ENCODE peak calls at places on chromosomes 12 and 14, in seven cellular contexts. R is fibroblast of the aortic adventitia, F is colonic mucosa, Q is foreskin keratinocyte, A is Panc1, S is GM20000, I is AG04450. W is an unnamed sample.

GRCh38 chr14:65637780-65638179 is 225.2 kb downstream of the FUT8 start:
- DNase-seq in Q (peak), S (peak), A (no peak), I (no peak), R (no peak), F (no peak), W (peak)

GRCh38 chr12:64806593-64806992 is 17.9 kb upstream of the TBC1D30 start:
- DNase-seq in A (no peak), R (no peak), Q (no peak), S (no peak), F (no peak), I (peak), W (no peak)

GRCh38 chr12:34215213-34215892 is 193.1 kb downstream of the ALG10 start:
- DNase-seq in F (no peak), S (no peak), R (no peak), I (no peak), Q (no peak), A (no peak), W (no peak)

GRCh38 chr12:9335867-9336266 is 127.7 kb upstream of the PZP start:
- DNase-seq in I (no peak), F (no peak), A (no peak), S (no peak), R (no peak), Q (no peak), W (no peak)

GRCh38 chr14:66105819-66106218 is 380.4 kb upstream of the CCDC196 start:
- DNase-seq in A (no peak), Q (peak), I (no peak), S (no peak), R (peak), F (no peak), W (peak)

GRCh38 chr14:52395728-52396127 is 81.6 kb downstream of the PTGER2 start:
- DNase-seq in I (no peak), S (no peak), A (no peak), R (no peak), F (no peak), Q (no peak), W (no peak)

GRCh38 chr12:10194160-10194559 is 15.3 kb downstream of the TMEM52B start:
- DNase-seq in A (no peak), S (no peak), R (no peak), Q (no peak), I (no peak), F (no peak), W (no peak)

GRCh38 chr14:76564471-76565119 is 188.7 kb downstream of the ESRRB start:
- DNase-seq in S (no peak), I (no peak), Q (peak), R (no peak), F (no peak), A (no peak), W (no peak)

GRCh38 chr14:61923348-61923747 is 161.1 kb downstream of the SNAPC1 start:
- DNase-seq in R (peak), Q (no peak), S (no peak), A (no peak), F (no peak), I (peak), W (no peak)

GRCh38 chr14:68139466-68140110 is 320.0 kb downstream of the RAD51B start:
- DNase-seq in I (no peak), S (no peak), F (no peak), Q (peak), R (no peak), A (no peak), W (no peak)

GRCh38 chr14:100605706-100606686 is 18.8 kb upstream of the BEGAIN start:
- DNase-seq in A (no peak), I (no peak), R (no peak), S (no peak), F (no peak), Q (no peak), W (no peak)

DNA sequence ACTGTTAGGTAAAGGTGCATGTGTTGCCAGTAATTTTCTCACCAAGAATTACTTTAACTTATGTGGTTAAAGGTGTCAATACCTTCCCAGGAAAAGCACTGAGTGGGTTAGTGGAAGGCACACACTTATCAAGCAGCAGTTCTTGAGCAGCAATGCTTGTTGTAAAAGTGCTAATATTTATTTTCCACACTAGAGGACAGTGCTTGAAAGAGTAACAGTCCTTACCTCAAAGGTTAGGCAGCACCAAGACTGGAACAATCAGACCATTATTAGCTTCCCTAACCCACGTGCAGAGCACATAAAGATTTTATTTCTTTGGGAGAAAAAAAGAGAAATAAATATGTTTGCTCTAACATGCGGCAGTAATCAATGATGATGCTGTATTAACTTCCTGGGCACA is 48.8 kb upstream of the KRR1 start:
- DNase-seq in Q (peak), F (no peak), I (no peak), A (no peak), S (peak), R (peak), W (peak)
- TF ChIP-seq CTCF in Q (peak), F (no peak), I (peak), A (peak), S (no peak), R (peak), W (peak)

GRCh38 chr14:38987781-38988180 is 115.3 kb downstream of the SEC23A start:
- DNase-seq in Q (no peak), F (no peak), A (no peak), S (no peak), I (no peak), R (no peak), W (no peak)
- TF ChIP-seq CTCF in Q (no peak), F (no peak), A (no peak), S (no peak), I (no peak), R (no peak), W (no peak)

DNA sequence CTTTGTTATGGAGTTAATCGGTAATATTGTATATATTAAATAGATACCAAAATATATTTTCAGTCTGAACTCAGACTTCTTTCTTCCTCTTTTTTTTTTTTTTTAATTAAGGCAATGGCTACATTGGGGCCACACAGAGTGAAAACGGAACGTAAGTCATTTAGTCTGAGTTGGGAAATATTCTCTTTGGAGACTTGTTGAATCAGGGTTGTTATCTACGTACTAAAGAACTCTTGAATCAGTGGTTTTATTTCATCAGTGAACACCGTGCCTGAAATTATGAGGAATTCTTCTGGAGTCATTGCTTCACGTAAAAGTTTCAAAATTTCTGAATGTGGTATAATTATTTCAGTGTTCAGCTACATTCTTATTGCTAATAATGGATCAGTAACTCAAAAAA is 39.5 kb downstream of the BRMS1L start:
- DNase-seq in R (no peak), S (no peak), I (no peak), F (no peak), Q (no peak), A (no peak), W (no peak)
- TF ChIP-seq CTCF in R (no peak), S (no peak), I (no peak), F (no peak), Q (no peak), A (no peak), W (no peak)

GRCh38 chr12:14416658-14417057 is 51.2 kb downstream of the ATF7IP start:
- DNase-seq in A (no peak), F (no peak), Q (peak), S (no peak), R (peak), I (peak), W (peak)
- TF ChIP-seq CTCF in A (peak), F (no peak), Q (peak), S (no peak), R (peak), I (peak), W (no peak)

GRCh38 chr14:23728791-23729190 is 92.6 kb downstream of the DHRS2 start:
- DNase-seq in A (no peak), I (no peak), F (no peak), S (no peak), Q (no peak), R (no peak), W (no peak)

GRCh38 chr14:23725980-23726746 is 90.0 kb downstream of the DHRS2 start:
- DNase-seq in S (no peak), F (no peak), I (no peak), Q (peak), R (no peak), A (no peak), W (no peak)

GRCh38 chr14:23725528-23725927 is 89.4 kb downstream of the DHRS2 start:
- DNase-seq in I (no peak), R (no peak), A (no peak), S (no peak), F (no peak), Q (no peak), W (no peak)

GRCh38 chr14:23727566-23728335 is 91.6 kb downstream of the DHRS2 start:
- DNase-seq in Q (peak), S (peak), I (no peak), A (no peak), R (peak), F (no peak), W (peak)

GRCh38 chr14:23729720-23730387 is 93.7 kb downstream of the DHRS2 start:
- DNase-seq in I (no peak), A (no peak), S (no peak), F (no peak), Q (no peak), R (no peak), W (no peak)
- TF ChIP-seq CTCF in I (no peak), A (peak), S (no peak), F (no peak), Q (no peak), R (peak), W (no peak)

W was measured in RWPE1.